ENCODE peak calls at places on chromosomes 5 and 9, in six cellular contexts. Y is non-pigmented ciliary epithelial cell; X is naive B cell; C is CD8-positive, alpha-beta memory T cell; A is EH; T is activated T-cell treated with anti-CD3 and anti-CD28 coated beads, Interleukin-2, amount 50 U/mL, for 72 hours. K is an unnamed sample.

GRCh38 chr5:115962565-115963402 is 509 bp downstream of the LVRN start:
- DNase-seq in T (peak; percentile 7), A (no peak), C (no peak), Y (no peak), X (no peak), K (peak; percentile 71)

GRCh38 chr9:77707696-77708095 is 59.6 kb upstream of the GNA14 start:
- DNase-seq in C (no peak), X (no peak), Y (peak; percentile 99), A (peak; percentile 98), T (no peak), K (peak; percentile 96)

GRCh38 chr5:40557486-40557885 is 122.2 kb upstream of the PTGER4 start:
- DNase-seq in T (no peak), Y (no peak), A (peak; percentile 55), C (no peak), X (no peak), K (no peak)

GRCh38 chr5:67059747-67060490 is 136.7 kb downstream of the CD180 start:
- DNase-seq in T (no peak), Y (peak; percentile 49), A (peak; percentile 37), X (no peak), C (no peak), K (peak; percentile 66)

GRCh38 chr5:176388003-176388340 is 426 bp downstream of the NOP16 start:
- DNase-seq in T (no peak), C (no peak), A (peak; percentile 32), Y (no peak), X (no peak), K (no peak)

GRCh38 chr5:89613222-89613956 is 730.4 kb upstream of the MEF2C start:
- DNase-seq in X (no peak), Y (no peak), C (no peak), A (no peak), T (no peak), K (peak; percentile 15)

GRCh38 chr9:26656003-26656940 is 236.3 kb downstream of the CAAP1 start:
- DNase-seq in C (no peak), T (no peak), X (no peak), Y (no peak), A (peak; percentile 32), K (peak; percentile 54)

GRCh38 chr5:75054110-75054930 is 2.0 kb upstream of the GCNT4 start:
- DNase-seq in X (no peak), A (no peak), T (no peak), C (no peak), Y (no peak), K (peak; percentile 66)

GRCh38 chr9:2933165-2934095 is 89.5 kb upstream of the PUM3 start:
- DNase-seq in A (no peak), T (no peak), X (no peak), Y (no peak), C (no peak), K (peak; percentile 15)

GRCh38 chr9:128252317-128253139 is 23.3 kb downstream of the GOLGA2 start:
- DNase-seq in X (no peak), T (no peak), A (no peak), C (no peak), Y (no peak), K (peak; percentile 64)

GRCh38 chr5:96327728-96328127 is 105.3 kb downstream of the PCSK1 start:
- DNase-seq in Y (no peak), C (no peak), T (no peak), X (no peak), A (peak; percentile 47), K (no peak)

GRCh38 chr5:16612007-16612406 is 4.8 kb downstream of the RETREG1 start:
- DNase-seq in X (no peak), A (no peak), Y (no peak), T (peak; percentile 8), C (no peak), K (no peak)

GRCh38 chr9:116337015-116337414 is 183.4 kb downstream of the PAPPA start:
- DNase-seq in C (no peak), Y (peak; percentile 63), A (peak; percentile 73), T (no peak), X (no peak), K (peak; percentile 86)

GRCh38 chr5:147369742-147370374 is 135.0 kb downstream of the STK32A start:
- DNase-seq in A (peak; percentile 15), Y (no peak), C (no peak), T (no peak), X (no peak), K (no peak)

GRCh38 chr9:129185991-129186390 is 7.9 kb upstream of the IER5L start:
- DNase-seq in Y (no peak), T (peak; percentile 13), X (no peak), A (peak; percentile 54), C (no peak), K (peak; percentile 35)

GRCh38 chr9:82488702-82489578 is 500.4 kb downstream of the SPATA31D1 start:
- DNase-seq in X (no peak), Y (peak; percentile 76), C (no peak), T (no peak), A (peak; percentile 90), K (no peak)